ENCODE peak calls at places on chromosomes 16 and 17, in six cellular contexts. One of them, this sample, is unnamed. For H3K4me1, the result is how much of the 10 kb centered on the place peaks cover.

GRCh38 chr17:38559025-38559879 is 46.5 kb downstream of the SRCIN1 start:
- DNase-seq in heart left ventricle: peak
- DNase-seq in MM.1S: peak
- DNase-seq in uterus: peak
- DNase-seq in GM12878: peak
- DNase-seq in astrocyte: peak
- DNase-seq in this sample: peak

GRCh38 chr17:3846739-3847670 is 959 bp upstream of the NCBP3 start:
- DNase-seq in heart left ventricle: no peak
- DNase-seq in MM.1S: no peak
- DNase-seq in uterus: no peak
- DNase-seq in GM12878: no peak
- DNase-seq in astrocyte: no peak
- DNase-seq in this sample: no peak

GRCh38 chr16:58472266-58472665 is 27.7 kb upstream of the NDRG4 start:
- DNase-seq in heart left ventricle: no peak
- DNase-seq in MM.1S: no peak
- DNase-seq in uterus: no peak
- DNase-seq in GM12878: no peak
- DNase-seq in astrocyte: no peak
- DNase-seq in this sample: peak

GRCh38 chr16:56294599-56294998 is 103.3 kb downstream of the GNAO1 start:
- DNase-seq in heart left ventricle: no peak
- DNase-seq in MM.1S: no peak
- DNase-seq in uterus: no peak
- DNase-seq in GM12878: no peak
- DNase-seq in astrocyte: peak
- DNase-seq in this sample: no peak

GRCh38 chr17:79716183-79716797 is 14.5 kb upstream of the ENPP7 start:
- DNase-seq in heart left ventricle: no peak
- DNase-seq in MM.1S: no peak
- DNase-seq in uterus: no peak
- DNase-seq in GM12878: no peak
- DNase-seq in astrocyte: no peak
- DNase-seq in this sample: no peak

GRCh38 chr16:2514333-2515179 is 804 bp downstream of the ATP6V0C start:
- DNase-seq in heart left ventricle: no peak
- DNase-seq in MM.1S: no peak
- DNase-seq in uterus: no peak
- DNase-seq in GM12878: no peak
- DNase-seq in astrocyte: no peak
- DNase-seq in this sample: peak

GRCh38 chr17:47895254-47895855 is 681 bp upstream of the SP2 start:
- DNase-seq in heart left ventricle: no peak
- DNase-seq in MM.1S: peak
- DNase-seq in uterus: peak
- DNase-seq in GM12878: no peak
- DNase-seq in astrocyte: no peak
- DNase-seq in this sample: no peak

GRCh38 chr16:81651758-81652718 is 127.1 kb upstream of the PLCG2 start:
- DNase-seq in heart left ventricle: no peak
- DNase-seq in MM.1S: peak
- DNase-seq in uterus: peak
- DNase-seq in GM12878: no peak
- DNase-seq in astrocyte: peak
- DNase-seq in this sample: no peak

GRCh38 chr16:62408760-62409159 is 372.5 kb upstream of the CDH8 start:
- DNase-seq in heart left ventricle: no peak
- DNase-seq in MM.1S: no peak
- DNase-seq in uterus: no peak
- DNase-seq in GM12878: no peak
- DNase-seq in astrocyte: no peak
- DNase-seq in this sample: no peak

GRCh38 chr16:51163366-51163765 is 12.3 kb upstream of the SALL1 start:
- DNase-seq in heart left ventricle: no peak
- DNase-seq in MM.1S: no peak
- DNase-seq in uterus: no peak
- DNase-seq in GM12878: no peak
- DNase-seq in astrocyte: no peak
- DNase-seq in this sample: no peak

GRCh38 chr16:75555213-75555706 is 792 bp downstream of the TMEM231 start:
- DNase-seq in heart left ventricle: peak
- DNase-seq in MM.1S: peak
- DNase-seq in uterus: peak
- DNase-seq in GM12878: no peak
- DNase-seq in astrocyte: peak
- DNase-seq in this sample: peak

GRCh38 chr16:49951568-49952195 is 73.3 kb upstream of the CNEP1R1 start:
- DNase-seq in heart left ventricle: no peak
- DNase-seq in MM.1S: no peak
- DNase-seq in uterus: no peak
- DNase-seq in GM12878: no peak
- DNase-seq in astrocyte: no peak
- DNase-seq in this sample: no peak

GRCh38 chr17:45368661-45369060 is 51.8 kb upstream of the MAP3K14 start:
- DNase-seq in heart left ventricle: no peak
- DNase-seq in MM.1S: no peak
- DNase-seq in uterus: no peak
- DNase-seq in GM12878: no peak
- DNase-seq in astrocyte: peak
- DNase-seq in this sample: no peak

GRCh38 chr16:12901597-12902436 is at the start of gene SHISA9:
- DNase-seq in heart left ventricle: no peak
- DNase-seq in MM.1S: no peak
- DNase-seq in uterus: no peak
- DNase-seq in GM12878: no peak
- DNase-seq in astrocyte: no peak
- DNase-seq in this sample: peak

GRCh38 chr17:49409066-49409465 is 5.6 kb downstream of the PHB1 start:
- DNase-seq in heart left ventricle: no peak
- DNase-seq in MM.1S: no peak
- DNase-seq in uterus: no peak
- DNase-seq in GM12878: no peak
- DNase-seq in astrocyte: no peak
- DNase-seq in this sample: peak

GRCh38 chr17:80408872-80409271 is 6.1 kb upstream of the ENDOV start:
- DNase-seq in heart left ventricle: no peak
- DNase-seq in MM.1S: no peak
- DNase-seq in uterus: no peak
- DNase-seq in GM12878: no peak
- DNase-seq in astrocyte: no peak
- DNase-seq in this sample: no peak

GRCh38 chr17:70426752-70427151 is 257.4 kb downstream of the KCNJ2 start:
- DNase-seq in heart left ventricle: no peak
- DNase-seq in MM.1S: no peak
- DNase-seq in uterus: no peak
- DNase-seq in GM12878: no peak
- DNase-seq in astrocyte: no peak
- DNase-seq in this sample: no peak

GRCh38 chr16:2511128-2511785 is 2.5 kb upstream of the ATP6V0C start:
- DNase-seq in heart left ventricle: no peak
- DNase-seq in MM.1S: no peak
- DNase-seq in uterus: peak
- DNase-seq in GM12878: no peak
- DNase-seq in astrocyte: peak
- DNase-seq in this sample: peak

GRCh38 chr17:76166168-76166567 is 25.1 kb upstream of the FOXJ1 start:
- DNase-seq in heart left ventricle: no peak
- DNase-seq in MM.1S: no peak
- DNase-seq in uterus: no peak
- DNase-seq in GM12878: no peak
- DNase-seq in astrocyte: peak
- DNase-seq in this sample: no peak

GRCh38 chr16:88543230-88543813 is 26.9 kb upstream of the ZC3H18 start:
- DNase-seq in heart left ventricle: no peak
- DNase-seq in MM.1S: no peak
- DNase-seq in uterus: no peak
- DNase-seq in GM12878: no peak
- DNase-seq in astrocyte: no peak
- DNase-seq in this sample: no peak

GRCh38 chr16:4660454-4661007 is 32.8 kb upstream of the NUDT16L1 start:
- DNase-seq in heart left ventricle: peak
- DNase-seq in MM.1S: no peak
- DNase-seq in uterus: peak
- DNase-seq in GM12878: no peak
- DNase-seq in astrocyte: peak
- DNase-seq in this sample: no peak

GRCh38 chr16:25812215-25812614 is 120.5 kb downstream of the HS3ST4 start:
- DNase-seq in heart left ventricle: no peak
- DNase-seq in MM.1S: no peak
- DNase-seq in uterus: no peak
- DNase-seq in GM12878: no peak
- DNase-seq in astrocyte: no peak
- DNase-seq in this sample: no peak

GRCh38 chr16:16021988-16022682 is 72.7 kb downstream of the ABCC1 start:
- DNase-seq in heart left ventricle: peak
- DNase-seq in MM.1S: no peak
- DNase-seq in uterus: peak
- DNase-seq in GM12878: no peak
- DNase-seq in astrocyte: peak
- DNase-seq in this sample: peak

GRCh38 chr17:19897901-19898300 is 30.2 kb upstream of the ULK2 start:
- DNase-seq in heart left ventricle: no peak
- DNase-seq in MM.1S: no peak
- DNase-seq in uterus: peak
- DNase-seq in GM12878: no peak
- DNase-seq in astrocyte: peak
- DNase-seq in this sample: no peak

GRCh38 chr17:41680426-41681040 is 8.2 kb upstream of the EIF1 start:
- DNase-seq in heart left ventricle: no peak
- DNase-seq in MM.1S: no peak
- DNase-seq in uterus: no peak
- DNase-seq in GM12878: no peak
- DNase-seq in astrocyte: no peak
- DNase-seq in this sample: no peak

DNA sequence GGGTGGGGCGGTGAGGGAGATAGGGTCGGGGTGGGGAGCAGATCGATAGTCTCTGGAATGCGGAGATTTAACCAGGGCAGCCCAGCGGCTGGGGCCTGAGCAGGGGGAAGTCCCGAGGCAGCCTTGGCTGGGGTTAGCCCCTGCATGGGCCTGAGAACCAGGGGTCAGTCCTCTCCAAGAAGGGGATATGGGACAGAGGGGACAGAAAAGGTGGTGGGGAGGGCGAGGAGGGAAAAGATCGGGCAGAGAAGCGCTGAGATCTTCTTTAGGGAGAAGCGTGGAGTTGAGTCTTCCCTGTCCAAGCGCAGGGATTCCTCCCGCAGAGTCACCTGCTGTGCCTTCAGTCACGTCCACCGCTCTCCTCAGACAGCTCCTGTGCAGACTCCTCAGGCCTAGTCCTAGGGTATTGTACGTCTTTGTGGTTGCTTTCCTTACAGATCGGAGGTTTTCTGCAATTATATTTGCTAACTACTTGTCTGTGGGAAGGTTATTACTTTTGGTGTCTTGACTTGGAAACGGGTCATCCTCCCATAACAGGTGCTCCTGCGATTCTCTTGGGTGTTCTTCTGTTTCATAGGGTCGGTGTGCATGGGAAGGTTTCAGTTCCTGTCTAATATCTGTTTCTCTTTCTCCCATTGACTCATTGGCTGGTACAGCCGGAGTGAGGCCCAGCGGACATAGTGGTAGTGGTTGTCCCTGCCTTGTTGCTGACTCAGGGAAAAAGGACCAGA is 952 bp downstream of the CD300A start:
- DNase-seq in heart left ventricle: no peak
- DNase-seq in MM.1S: peak
- DNase-seq in uterus: no peak
- DNase-seq in GM12878: peak
- DNase-seq in astrocyte: no peak
- DNase-seq in this sample: no peak
- H3K4me3 ChIP-seq in heart left ventricle: no peak
- H3K4me3 ChIP-seq in MM.1S: peak
- H3K4me3 ChIP-seq in uterus: no peak
- H3K4me3 ChIP-seq in GM12878: peak
- H3K4me3 ChIP-seq in astrocyte: no peak
- H3K4me3 ChIP-seq in this sample: no peak

GRCh38 chr17:58081641-58082340 is 1.4 kb upstream of the DYNLL2 start:
- DNase-seq in heart left ventricle: no peak
- DNase-seq in MM.1S: no peak
- DNase-seq in uterus: no peak
- DNase-seq in GM12878: no peak
- DNase-seq in astrocyte: no peak
- DNase-seq in this sample: no peak

GRCh38 chr17:58084317-58084981 is 1.2 kb downstream of the DYNLL2 start:
- DNase-seq in heart left ventricle: peak
- DNase-seq in MM.1S: peak
- DNase-seq in uterus: peak
- DNase-seq in GM12878: peak
- DNase-seq in astrocyte: no peak
- DNase-seq in this sample: no peak

GRCh38 chr17:58082870-58083490 is at the start of gene DYNLL2:
- DNase-seq in heart left ventricle: peak
- DNase-seq in MM.1S: peak
- DNase-seq in uterus: peak
- DNase-seq in GM12878: peak
- DNase-seq in astrocyte: peak
- DNase-seq in this sample: peak

GRCh38 chr17:58083491-58084316 is 485 bp downstream of the DYNLL2 start:
- DNase-seq in heart left ventricle: peak
- DNase-seq in MM.1S: peak
- DNase-seq in uterus: peak
- DNase-seq in GM12878: no peak
- DNase-seq in astrocyte: peak
- DNase-seq in this sample: peak

GRCh38 chr17:58082341-58082869 is 814 bp upstream of the DYNLL2 start:
- DNase-seq in heart left ventricle: no peak
- DNase-seq in MM.1S: no peak
- DNase-seq in uterus: no peak
- DNase-seq in GM12878: no peak
- DNase-seq in astrocyte: no peak
- DNase-seq in this sample: no peak
- H3K4me1 ChIP-seq in heart left ventricle: under half
- H3K4me1 ChIP-seq in MM.1S: under half
- H3K4me1 ChIP-seq in uterus: under half
- H3K4me1 ChIP-seq in GM12878: under half
- H3K4me1 ChIP-seq in astrocyte: under half
- H3K4me1 ChIP-seq in this sample: under half

DNA sequence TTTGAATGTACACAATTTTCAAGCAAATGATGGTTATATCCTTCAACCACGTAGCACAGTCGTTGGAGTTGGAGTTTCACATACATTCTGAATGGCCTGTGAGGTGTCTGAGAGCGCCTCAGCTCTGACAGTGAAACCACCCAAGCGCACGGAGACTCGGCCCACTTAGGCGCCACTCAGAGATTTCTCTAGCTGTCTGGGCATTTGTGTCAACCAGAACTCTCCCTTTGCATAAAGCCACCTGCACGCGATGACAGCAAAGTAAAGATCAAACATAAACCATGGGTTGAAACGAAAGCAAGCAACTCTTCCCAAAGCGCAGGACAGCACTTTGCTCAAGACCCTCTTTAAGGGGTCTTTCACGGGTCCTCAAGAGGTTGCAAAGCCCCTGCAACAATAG is 543 bp downstream of the SLC6A4 start:
- DNase-seq in heart left ventricle: no peak
- DNase-seq in MM.1S: peak
- DNase-seq in uterus: no peak
- DNase-seq in GM12878: peak
- DNase-seq in astrocyte: no peak
- DNase-seq in this sample: no peak
- H3K4me3 ChIP-seq in heart left ventricle: peak
- H3K4me3 ChIP-seq in MM.1S: peak
- H3K4me3 ChIP-seq in uterus: peak
- H3K4me3 ChIP-seq in GM12878: peak
- H3K4me3 ChIP-seq in astrocyte: peak
- H3K4me3 ChIP-seq in this sample: no peak

GRCh38 chr17:72458301-72458700 is 337.5 kb downstream of the SOX9 start:
- DNase-seq in heart left ventricle: no peak
- DNase-seq in MM.1S: no peak
- DNase-seq in uterus: no peak
- DNase-seq in GM12878: no peak
- DNase-seq in astrocyte: no peak
- DNase-seq in this sample: no peak
- H3K4me1 ChIP-seq in heart left ventricle: under half
- H3K4me1 ChIP-seq in MM.1S: under half
- H3K4me1 ChIP-seq in uterus: under half
- H3K4me1 ChIP-seq in GM12878: under half
- H3K4me1 ChIP-seq in astrocyte: under half
- H3K4me1 ChIP-seq in this sample: under half

This sample was measured in aorta.